ENCODE peak calls at places on chromosomes 1 and 21, in five cellular contexts. O is heart right ventricle, M is esophagus squamous epithelium, X is colonic mucosa, N is tibial nerve. T is an unnamed sample.
A peak's percentile ranks its signal among the peaks of the same experiment; 100 is the strongest.

GRCh38 chr1:115225993-115226700 is 111.9 kb downstream of the NGF start:
- DNase-seq in N (no peak), M (no peak), X (no peak), O (no peak), T (no peak)

GRCh38 chr1:152035406-152036315 is 1.1 kb downstream of the S100A11 start:
- DNase-seq in N (no peak), X (peak; percentile 63), M (no peak), O (peak; percentile 16), T (no peak)

GRCh38 chr21:15759469-15759868 is 29.7 kb downstream of the USP25 start:
- DNase-seq in M (no peak), O (no peak), N (no peak), X (no peak), T (no peak)

GRCh38 chr1:53947172-53947835 is 1.2 kb downstream of the LRRC42 start:
- DNase-seq in O (no peak), M (no peak), N (no peak), X (no peak), T (no peak)

GRCh38 chr1:15476927-15477326 is 1.0 kb downstream of the CELA2B start:
- DNase-seq in X (no peak), O (no peak), M (no peak), N (no peak), T (no peak)

GRCh38 chr21:16573581-16573980 is 843.8 kb downstream of the USP25 start:
- DNase-seq in X (no peak), M (no peak), N (no peak), O (no peak), T (no peak)

GRCh38 chr1:155326659-155327058 is 6.0 kb downstream of the RUSC1 start:
- DNase-seq in M (no peak), N (no peak), X (no peak), O (no peak), T (no peak)

GRCh38 chr1:23995431-23995837 is 15.3 kb upstream of the SRSF10 start:
- DNase-seq in M (no peak), X (no peak), N (no peak), O (no peak), T (no peak)

GRCh38 chr1:21893046-21893805 is 43.9 kb downstream of the HSPG2 start:
- DNase-seq in X (no peak), O (no peak), M (no peak), N (no peak), T (no peak)

GRCh38 chr1:151997284-151997570 is 3.6 kb upstream of the S100A10 start:
- DNase-seq in O (no peak), M (no peak), X (no peak), N (no peak), T (no peak)

GRCh38 chr1:85628791-85629531 is 48.4 kb downstream of the CCN1 start:
- DNase-seq in X (peak; percentile 53), O (peak; percentile 34), N (no peak), M (no peak), T (no peak)

GRCh38 chr1:29966526-29967045 is 730.3 kb downstream of the PTPRU start:
- DNase-seq in M (no peak), X (no peak), N (no peak), O (no peak), T (no peak)

GRCh38 chr1:203521071-203521794 is 27.3 kb downstream of the OPTC start:
- DNase-seq in M (no peak), O (no peak), X (no peak), N (no peak), T (no peak)

GRCh38 chr21:46114963-46115362 is 17.1 kb downstream of the COL6A2 start:
- DNase-seq in M (no peak), O (peak; percentile 3), N (no peak), X (no peak), T (no peak)

GRCh38 chr1:12196641-12197482 is 30.1 kb downstream of the TNFRSF1B start:
- DNase-seq in N (peak; percentile 35), M (no peak), O (peak; percentile 39), X (no peak), T (no peak)

DNA sequence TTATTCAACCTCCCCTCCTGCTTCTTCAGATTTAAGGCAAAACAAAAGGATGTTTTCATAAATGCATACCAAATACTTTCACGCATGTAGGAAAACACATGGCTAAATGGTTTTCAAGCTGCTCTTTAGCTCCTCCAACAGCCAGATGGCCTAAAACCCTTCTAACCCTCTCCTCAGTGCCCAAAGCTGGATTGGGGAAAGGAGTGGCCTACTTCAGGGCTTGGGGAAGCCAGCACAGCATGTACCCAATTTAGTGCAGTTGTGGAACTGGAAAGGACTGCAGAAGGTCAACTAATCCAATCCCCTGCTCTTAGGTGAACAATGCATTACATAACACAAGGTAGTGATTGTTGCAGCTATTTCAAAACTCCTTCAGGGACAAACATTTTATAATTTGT is 9.3 kb downstream of the F5 start:
- DNase-seq in O (no peak), N (no peak), X (no peak), M (no peak), T (no peak)
- H3K27ac ChIP-seq in O (no peak overlapping the region), N (no peak overlapping the region), X (no peak overlapping the region), M (no peak overlapping the region), T (no peak overlapping the region)

GRCh38 chr21:42570362-42570761 is 56.7 kb downstream of the SLC37A1 start:
- DNase-seq in O (no peak), N (no peak), M (no peak), X (no peak), T (no peak)
- H3K27ac ChIP-seq in O (no peak overlapping the region), N (no peak overlapping the region), M (no peak overlapping the region), X (no peak overlapping the region), T (no peak overlapping the region)

GRCh38 chr1:181205901-181206300 is 117.4 kb downstream of the IER5 start:
- DNase-seq in N (no peak), X (no peak), M (no peak), O (no peak), T (no peak)
- H3K27ac ChIP-seq in N (no peak overlapping the region), X (no peak overlapping the region), M (no peak overlapping the region), O (no peak overlapping the region), T (peak overlapping the region; percentile 47)

GRCh38 chr1:10280442-10281350 is 70.3 kb downstream of the KIF1B start:
- DNase-seq in O (no peak), N (no peak), M (no peak), X (no peak), T (no peak)
- H3K27ac ChIP-seq in O (no peak overlapping the region), N (no peak overlapping the region), M (no peak overlapping the region), X (no peak overlapping the region), T (peak overlapping the region; percentile 3)